ENCODE peak calls at places on chromosomes 2 and 18, in four cellular contexts. I, Z, T and L are unnamed samples. For H3K4me1, the result is how much of the 10 kb centered on the place peaks cover.

GRCh38 chr2:48530033-48530804 is at the start of gene STON1:
- DNase-seq in Z (peak), T (peak), I (peak), L (peak)

GRCh38 chr18:42976869-42977268 is 138.6 kb downstream of the RIT2 start:
- DNase-seq in I (no peak), T (no peak), Z (no peak), L (no peak)

GRCh38 chr2:20634430-20635095 is 16.3 kb downstream of the HS1BP3 start:
- DNase-seq in Z (peak), I (peak), T (no peak), L (peak)

GRCh38 chr2:173459363-173459762 is 104.7 kb downstream of the CDCA7 start:
- DNase-seq in Z (no peak), T (no peak), I (no peak), L (no peak)

GRCh38 chr18:11909597-11910026 is 1.5 kb upstream of the MPPE1 start:
- DNase-seq in T (no peak), I (no peak), Z (no peak), L (peak)

GRCh38 chr18:45231606-45232005 is 383.7 kb upstream of the SLC14A2 start:
- DNase-seq in I (no peak), T (no peak), Z (no peak), L (no peak)

GRCh38 chr2:47696478-47696831 is 86.5 kb upstream of the MSH6 start:
- DNase-seq in I (no peak), T (no peak), Z (no peak), L (no peak)

GRCh38 chr2:20595439-20596192 is 55.3 kb downstream of the HS1BP3 start:
- DNase-seq in T (no peak), I (peak), Z (no peak), L (peak)

GRCh38 chr2:217954469-217954868 is 48.3 kb downstream of the TNS1 start:
- DNase-seq in Z (peak), I (no peak), T (no peak), L (no peak)

GRCh38 chr2:233689498-233689897 is 3.2 kb upstream of the UGT1A6 start:
- DNase-seq in T (no peak), I (no peak), Z (no peak), L (no peak)

GRCh38 chr2:219987830-219988229 is 360.4 kb downstream of the SLC4A3 start:
- DNase-seq in I (no peak), Z (no peak), T (peak), L (peak)

DNA sequence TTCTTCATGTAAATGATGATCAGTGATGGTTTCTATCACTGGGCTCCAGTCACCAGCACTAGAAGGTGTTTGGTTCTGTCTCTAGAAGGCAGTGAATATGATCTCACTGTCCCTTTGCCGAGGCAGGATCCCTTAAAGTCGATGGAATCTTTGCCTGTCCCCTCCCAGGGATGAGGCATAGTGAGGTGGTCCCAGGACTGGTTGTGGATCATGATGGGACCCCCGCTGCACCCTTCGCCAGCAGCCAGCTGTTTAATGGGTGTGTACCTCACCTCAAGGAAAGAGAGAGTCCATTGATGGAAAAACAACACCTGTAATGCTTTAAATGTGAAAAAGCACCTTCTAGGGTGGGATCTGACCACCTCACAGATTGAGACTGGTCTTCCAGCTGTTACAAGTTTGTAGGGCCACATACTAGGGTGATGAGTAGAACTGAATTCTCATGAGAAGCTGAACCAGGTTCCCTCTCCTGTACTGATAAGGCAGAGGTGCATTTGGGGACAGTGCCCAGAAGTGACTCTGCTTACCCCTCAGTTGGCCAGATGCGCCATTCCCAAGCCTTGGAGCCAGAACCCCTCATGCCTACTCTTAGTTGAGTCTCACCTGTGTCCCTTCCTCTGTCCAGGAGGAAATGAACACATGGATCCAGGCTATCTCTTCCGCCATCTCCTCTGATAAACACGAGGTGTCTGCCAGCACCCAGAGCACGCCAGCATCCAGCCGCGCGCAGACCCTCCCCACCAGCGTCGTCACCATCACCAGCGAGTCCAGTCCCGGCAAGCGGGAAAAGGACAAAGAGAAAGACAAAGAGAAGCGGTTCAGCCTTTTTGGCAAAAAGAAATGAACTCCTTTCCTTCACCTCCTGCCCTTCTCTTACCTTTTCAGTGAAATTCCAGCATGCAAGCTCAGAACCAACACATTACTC is 55.5 kb upstream of the EML6 start:
- DNase-seq in I (no peak), Z (no peak), T (no peak), L (no peak)
- H3K4me1 ChIP-seq in I (under half), Z (half or more), T (half or more), L (under half)

GRCh38 chr2:30240162-30240696 is 8.9 kb downstream of the LBH start:
- DNase-seq in T (no peak), Z (no peak), I (no peak), L (no peak)
- H3K4me1 ChIP-seq in T (half or more), Z (under half), I (under half), L (under half)

GRCh38 chr2:238247002-238247822 is 7.4 kb upstream of the HES6 start:
- DNase-seq in I (no peak), T (no peak), Z (peak), L (no peak)
- H3K4me1 ChIP-seq in I (under half), T (under half), Z (under half), L (under half)

DNA sequence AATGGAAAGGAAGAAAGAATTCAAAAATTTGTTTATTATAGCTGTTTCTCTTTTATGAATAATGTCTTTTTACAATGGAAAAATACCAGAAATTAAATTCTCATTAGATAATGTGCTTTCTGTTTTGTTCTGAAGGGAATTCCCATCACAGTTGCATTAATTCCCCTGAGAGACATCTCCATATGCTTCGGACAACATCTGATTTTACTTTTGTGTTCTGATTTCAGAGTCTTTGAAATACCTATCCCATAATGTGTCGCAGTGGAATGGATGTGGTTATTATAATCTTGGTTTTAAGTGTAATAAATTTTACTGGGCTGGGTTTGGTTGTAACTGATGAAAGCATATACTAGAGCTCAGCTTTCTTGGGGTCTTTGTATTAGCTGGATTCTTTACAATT is 12.5 kb downstream of the SPTBN1 start:
- DNase-seq in T (no peak), Z (no peak), I (no peak), L (no peak)
- H3K4me1 ChIP-seq in T (half or more), Z (half or more), I (under half), L (under half)

GRCh38 chr2:54473876-54474275 is 17.7 kb downstream of the SPTBN1 start:
- DNase-seq in T (no peak), Z (no peak), I (no peak), L (no peak)
- H3K4me1 ChIP-seq in T (half or more), Z (half or more), I (under half), L (under half)

DNA sequence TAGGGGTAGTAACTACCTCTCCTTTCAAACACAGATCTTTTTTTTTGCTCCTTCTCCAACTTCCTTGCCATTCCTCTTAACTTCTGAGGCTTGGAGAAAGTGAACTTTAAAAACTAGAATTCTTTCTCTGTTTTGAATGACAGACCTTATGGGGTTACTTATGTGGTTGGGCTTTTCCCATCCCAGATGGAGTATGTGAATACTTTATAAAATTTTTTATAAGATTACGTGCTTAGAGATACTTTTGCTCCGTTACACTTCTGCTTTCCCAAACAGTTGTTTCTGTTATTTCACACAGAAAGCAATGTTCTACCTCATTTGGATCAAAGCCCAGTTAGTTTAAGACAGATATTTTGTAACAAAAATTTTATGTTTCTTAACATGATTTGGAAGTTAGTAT is 20.2 kb downstream of the GREB1L start:
- DNase-seq in T (no peak), I (no peak), Z (no peak), L (no peak)
- H3K4me1 ChIP-seq in T (under half), I (under half), Z (under half), L (under half)

GRCh38 chr2:43170733-43171101 is 55.7 kb downstream of the ZFP36L2 start:
- DNase-seq in Z (no peak), I (no peak), T (no peak), L (no peak)

GRCh38 chr2:43169987-43170732 is 56.2 kb downstream of the ZFP36L2 start:
- DNase-seq in T (no peak), Z (peak), I (no peak), L (no peak)

GRCh38 chr2:43165378-43166025 is 60.9 kb downstream of the ZFP36L2 start:
- DNase-seq in Z (no peak), T (no peak), I (no peak), L (peak)

GRCh38 chr2:43169091-43169936 is 57.1 kb downstream of the ZFP36L2 start:
- DNase-seq in I (no peak), T (no peak), Z (peak), L (peak)

GRCh38 chr2:43168016-43168369 is 58.4 kb downstream of the ZFP36L2 start:
- DNase-seq in I (no peak), Z (no peak), T (no peak), L (no peak)
- H3K4me1 ChIP-seq in I (under half), Z (under half), T (under half), L (under half)